ENCODE peak calls at places on chromosomes 13 and 19, in six cellular contexts. D, S, Q, N, F and U are unnamed samples.

GRCh38 chr13:33571618-33572017 is 246.3 kb upstream of the RFC3 start:
- DNase-seq in D (no peak), S (no peak), F (no peak), N (no peak), Q (no peak), U (no peak)

GRCh38 chr19:4423727-4424126 is 21.3 kb downstream of the CHAF1A start:
- DNase-seq in F (no peak), D (no peak), Q (no peak), N (no peak), S (no peak), U (no peak)

GRCh38 chr19:33690461-33691427 is 69.0 kb downstream of the CHST8 start:
- DNase-seq in D (no peak), Q (no peak), N (no peak), S (no peak), F (no peak), U (no peak)

GRCh38 chr19:17255150-17255621 is 9.4 kb downstream of the USHBP1 start:
- DNase-seq in S (no peak), N (no peak), F (no peak), D (no peak), Q (no peak), U (no peak)

GRCh38 chr13:77333521-77334083 is 6.7 kb upstream of the MYCBP2 start:
- DNase-seq in S (no peak), D (no peak), N (no peak), F (no peak), Q (no peak), U (no peak)

GRCh38 chr13:43273362-43273761 is 250.0 kb downstream of the DNAJC15 start:
- DNase-seq in S (no peak), N (no peak), Q (no peak), D (no peak), F (no peak), U (no peak)

GRCh38 chr13:23613971-23614370 is 43.8 kb downstream of the TNFRSF19 start:
- DNase-seq in D (no peak), Q (no peak), F (no peak), S (no peak), N (no peak), U (no peak)

GRCh38 chr13:112703935-112704633 is 14.2 kb downstream of the ATP11A start:
- DNase-seq in N (peak), Q (no peak), F (no peak), S (peak), D (peak), U (no peak)

GRCh38 chr19:15195381-15195964 is 5.3 kb downstream of the NOTCH3 start:
- DNase-seq in S (peak), D (no peak), F (no peak), Q (peak), N (no peak), U (peak)

GRCh38 chr19:23509686-23510450 is 114.6 kb upstream of the ZNF91 start:
- DNase-seq in D (no peak), Q (no peak), S (no peak), F (no peak), N (no peak), U (no peak)

GRCh38 chr13:45055902-45056648 is 64.2 kb upstream of the GTF2F2 start:
- DNase-seq in F (no peak), D (peak), S (peak), N (no peak), Q (peak), U (no peak)

GRCh38 chr19:29075149-29075548 is 137.8 kb downstream of the UQCRFS1 start:
- DNase-seq in N (no peak), D (no peak), S (no peak), Q (no peak), F (no peak), U (no peak)

GRCh38 chr19:663682-664117 is 686 bp upstream of the RNF126 start:
- DNase-seq in Q (no peak), D (no peak), S (no peak), F (no peak), N (no peak), U (no peak)

GRCh38 chr13:31046711-31047279 is 114.3 kb downstream of the TEX26 start:
- DNase-seq in F (no peak), N (no peak), Q (no peak), S (peak), D (no peak), U (no peak)

GRCh38 chr19:18396471-18397241 is 766 bp downstream of the LRRC25 start:
- DNase-seq in S (no peak), F (no peak), D (no peak), Q (no peak), N (no peak), U (no peak)

GRCh38 chr19:35973487-35973886 is 21.5 kb upstream of the SDHAF1 start:
- DNase-seq in D (no peak), F (peak), Q (no peak), S (no peak), N (no peak), U (no peak)

GRCh38 chr13:53126803-53127202 is 98.2 kb downstream of the OLFM4 start:
- DNase-seq in F (no peak), D (no peak), N (no peak), S (no peak), Q (no peak), U (no peak)

GRCh38 chr13:76385606-76386005 is 500.6 kb downstream of the KCTD12 start:
- DNase-seq in S (no peak), Q (no peak), D (no peak), F (no peak), N (no peak), U (no peak)

GRCh38 chr19:3821156-3821555 is 35.0 kb upstream of the MATK start:
- DNase-seq in F (peak), Q (no peak), S (no peak), N (no peak), D (no peak), U (no peak)

GRCh38 chr19:18698321-18699167 is 15.1 kb downstream of the CRTC1 start:
- DNase-seq in N (no peak), S (no peak), F (no peak), D (no peak), Q (no peak), U (no peak)

GRCh38 chr19:33403221-33403972 is 29.9 kb downstream of the CEBPG start:
- DNase-seq in S (peak), N (no peak), Q (no peak), F (no peak), D (peak), U (no peak)

GRCh38 chr13:66301482-66301881 is 928.7 kb downstream of the PCDH9 start:
- DNase-seq in D (no peak), S (no peak), N (no peak), Q (no peak), F (no peak), U (no peak)

GRCh38 chr13:31263346-31263745 is 63.6 kb downstream of the B3GLCT start:
- DNase-seq in D (no peak), S (no peak), Q (no peak), N (no peak), F (no peak), U (no peak)

GRCh38 chr13:28552288-28552687 is 57.4 kb upstream of the FLT1 start:
- DNase-seq in F (no peak), Q (no peak), S (no peak), N (no peak), D (no peak), U (no peak)

GRCh38 chr19:40690050-40690698 is at the start of gene NUMBL:
- DNase-seq in N (no peak), D (no peak), F (no peak), Q (no peak), S (no peak), U (no peak)
- TF ChIP-seq POLR2A in N (no peak), D (no peak), F (peak), Q (no peak), S (no peak), U (no peak)

GRCh38 chr19:50365434-50366306 is at the start of gene NAPSA:
- DNase-seq in F (no peak), N (no peak), Q (no peak), S (no peak), D (no peak), U (no peak)

GRCh38 chr19:50371914-50372475 is 4.3 kb upstream of the NR1H2 start:
- DNase-seq in F (no peak), D (no peak), S (no peak), Q (no peak), N (no peak), U (no peak)

GRCh38 chr19:50368649-50369570 is 3.5 kb upstream of the NAPSA start:
- DNase-seq in N (peak), D (peak), Q (peak), S (peak), F (peak), U (peak)
- TF ChIP-seq POLR2A in N (no peak), D (peak), Q (no peak), S (no peak), F (peak), U (peak)

DNA sequence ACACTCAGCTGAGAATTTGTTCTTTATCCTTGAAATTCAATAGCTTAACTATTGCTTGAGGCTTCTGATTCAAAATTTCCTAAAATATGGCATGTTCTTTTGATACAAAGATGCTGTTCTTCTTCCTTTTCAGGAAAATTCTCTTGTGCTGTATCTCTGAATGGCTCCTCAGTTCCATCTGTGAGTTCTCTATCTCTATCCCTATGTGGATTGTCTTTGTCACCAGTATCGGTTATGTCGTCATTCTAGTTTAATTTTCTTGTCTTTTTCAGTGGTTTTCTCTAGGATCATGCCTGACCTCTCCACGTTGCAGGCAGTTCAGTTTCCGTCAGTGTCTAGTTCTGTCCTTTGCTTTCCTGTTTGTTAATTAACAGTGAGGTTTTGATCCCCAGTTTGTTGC is 104.6 kb upstream of the GJB6 start:
- DNase-seq in D (no peak), S (no peak), N (no peak), F (no peak), Q (no peak), U (no peak)
- TF ChIP-seq POLR2A in D (no peak), S (no peak), N (no peak), F (no peak), Q (no peak), U (no peak)

GRCh38 chr19:54102421-54103169 is at the start of gene NDUFA3:
- DNase-seq in N (peak), Q (peak), D (peak), F (peak), S (peak), U (peak)
- TF ChIP-seq POLR2A in N (peak), Q (peak), D (peak), F (peak), S (peak), U (peak)

GRCh38 chr19:10086032-10086903 is at the start of gene SHFL:
- DNase-seq in N (peak), F (no peak), D (peak), Q (peak), S (peak), U (peak)
- TF ChIP-seq POLR2A in N (peak), F (no peak), D (peak), Q (peak), S (no peak), U (no peak)

GRCh38 chr19:52142001-52142595 is 2.4 kb upstream of the ZNF616 start:
- DNase-seq in F (no peak), D (peak), S (no peak), Q (no peak), N (no peak), U (no peak)

GRCh38 chr19:52138614-52139290 is 986 bp downstream of the ZNF616 start:
- DNase-seq in F (no peak), S (peak), N (peak), Q (no peak), D (peak), U (no peak)

GRCh38 chr19:52140077-52140710 is 456 bp upstream of the ZNF616 start:
- DNase-seq in Q (no peak), N (no peak), D (no peak), F (no peak), S (no peak), U (no peak)

DNA sequence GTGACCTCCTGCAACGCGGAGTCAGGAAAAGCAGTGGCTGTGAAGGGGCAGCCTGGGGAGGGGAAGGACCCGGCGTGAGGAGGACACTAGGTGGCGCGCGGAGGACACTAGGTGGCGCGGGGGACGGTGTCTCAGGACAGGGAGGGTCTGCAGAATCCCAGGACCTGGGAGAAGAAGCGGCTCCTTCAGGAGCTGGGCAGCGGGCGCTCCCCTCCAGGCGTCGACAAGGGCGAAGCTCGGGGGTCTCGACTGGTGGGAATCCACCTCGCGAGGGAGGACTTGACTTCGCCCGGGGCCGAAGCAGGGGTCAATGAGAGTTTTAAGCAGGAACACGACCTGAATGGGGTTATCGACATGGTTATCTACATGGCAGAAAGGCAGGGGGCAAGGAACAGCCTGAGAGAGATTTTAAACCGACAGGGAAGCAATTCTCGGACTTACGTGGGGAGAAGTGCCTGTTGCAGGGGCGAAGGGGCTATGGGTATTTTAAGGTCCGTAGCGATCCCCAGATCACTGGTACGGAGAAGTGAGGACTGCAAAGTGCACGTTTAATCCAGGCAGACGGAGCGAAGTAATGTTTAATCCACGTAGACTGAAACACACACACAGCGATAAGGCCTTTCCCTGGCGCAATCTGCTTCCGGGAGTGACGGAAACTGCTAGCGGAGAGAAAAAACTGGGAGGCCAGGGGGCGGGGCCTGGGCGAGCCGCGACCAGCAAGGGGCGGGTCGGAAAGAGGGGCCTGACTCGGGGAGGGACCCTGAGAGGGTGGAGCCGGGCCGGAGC is at the start of gene ZNF616:
- DNase-seq in Q (peak), D (peak), S (peak), N (peak), F (peak), U (peak)
- TF ChIP-seq POLR2A in Q (peak), D (peak), S (peak), N (peak), F (no peak), U (peak)

GRCh38 chr13:98519976-98520375 is 56.9 kb downstream of the STK24 start:
- DNase-seq in Q (no peak), N (no peak), D (no peak), S (no peak), F (no peak), U (no peak)
- TF ChIP-seq POLR2A in Q (no peak), N (no peak), D (no peak), S (no peak), F (no peak), U (no peak)

DNA sequence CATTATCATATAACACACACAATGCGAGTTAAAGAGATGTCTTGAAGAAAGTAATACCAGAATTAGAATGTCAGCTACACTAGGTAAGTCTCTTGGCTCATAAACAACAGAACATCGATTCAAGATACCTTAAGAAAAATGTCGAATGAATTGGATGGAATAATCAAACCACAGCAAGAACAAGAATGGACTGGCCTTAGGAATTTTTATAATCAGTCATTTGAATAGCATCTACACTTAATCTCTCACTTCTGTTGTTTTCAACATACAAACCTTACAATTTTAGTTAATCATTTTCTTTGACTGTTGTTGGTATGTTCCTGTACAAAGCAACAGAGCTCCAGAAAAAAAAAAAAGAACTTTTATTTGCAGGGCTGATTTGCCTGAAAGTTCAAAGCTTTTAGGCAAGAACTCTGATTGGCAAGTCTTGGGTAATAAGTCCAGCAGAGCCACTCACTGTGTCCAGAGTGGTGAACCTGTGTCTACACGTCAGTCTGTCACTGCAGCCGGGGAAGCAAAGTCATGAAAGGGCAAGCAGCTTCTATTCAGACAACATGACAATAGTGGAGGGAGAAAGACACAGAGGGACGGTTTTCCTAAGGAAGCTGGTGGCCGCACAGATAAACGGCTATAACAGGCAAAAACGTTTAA is 1026.1 kb upstream of the MIR17HG start:
- DNase-seq in Q (no peak), D (no peak), S (no peak), N (no peak), F (no peak), U (no peak)
- TF ChIP-seq POLR2A in Q (no peak), D (no peak), S (no peak), N (no peak), F (no peak), U (no peak)

GRCh38 chr19:38648789-38649304 is 1.4 kb downstream of the ACTN4 start:
- DNase-seq in F (no peak), N (no peak), S (no peak), D (no peak), Q (no peak), U (no peak)

GRCh38 chr19:38649305-38650179 is 2.1 kb downstream of the ACTN4 start:
- DNase-seq in N (peak), S (peak), Q (peak), D (no peak), F (peak), U (no peak)

GRCh38 chr19:38647966-38648788 is 728 bp downstream of the ACTN4 start:
- DNase-seq in F (no peak), N (no peak), D (no peak), S (no peak), Q (no peak), U (no peak)

GRCh38 chr19:38644719-38645118 is 2.7 kb upstream of the ACTN4 start:
- DNase-seq in F (peak), N (no peak), Q (no peak), S (peak), D (no peak), U (no peak)

DNA sequence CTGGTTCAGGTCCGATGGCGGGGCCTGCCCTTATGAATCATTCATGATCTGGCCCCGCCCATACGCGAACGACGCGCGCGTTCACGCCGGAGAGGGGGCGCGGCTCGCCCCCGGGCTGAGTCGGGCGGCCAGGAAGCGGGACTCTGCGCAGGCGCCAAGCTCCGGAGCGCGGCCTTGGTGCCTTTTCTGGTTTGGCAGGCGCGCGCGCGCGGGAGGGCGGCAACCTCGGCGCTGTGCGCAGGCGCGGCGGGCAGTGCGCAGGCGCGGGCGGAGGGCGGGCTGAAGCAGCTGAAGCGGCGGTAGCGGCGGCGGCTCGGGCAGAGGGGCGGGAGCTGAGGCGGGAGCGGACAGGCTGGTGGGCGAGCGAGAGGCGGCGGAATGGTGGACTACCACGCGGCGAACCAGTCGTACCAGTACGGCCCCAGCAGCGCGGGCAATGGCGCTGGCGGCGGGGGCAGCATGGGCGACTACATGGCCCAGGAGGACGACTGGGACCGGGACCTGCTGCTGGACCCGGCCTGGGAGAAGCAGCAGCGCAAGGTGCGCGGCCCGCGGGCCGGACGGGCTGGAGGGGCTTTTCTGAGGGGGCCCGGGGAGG is at the start of gene ACTN4:
- DNase-seq in D (peak), F (peak), N (peak), S (peak), Q (peak), U (peak)
- TF ChIP-seq POLR2A in D (peak), F (peak), N (peak), S (peak), Q (peak), U (peak)